ENCODE peak calls at places on chromosome 6, in four cellular contexts. K, L, D and I are unnamed samples.

GRCh38 chr6:167550936-167551633 is 226.2 kb downstream of the TTLL2 start:
- DNase-seq in L (no peak), D (no peak), K (no peak), I (no peak)

GRCh38 chr6:1766663-1767062 is 156.9 kb downstream of the FOXC1 start:
- DNase-seq in D (no peak), L (no peak), K (peak), I (no peak)

GRCh38 chr6:141562181-141562800 is 570.4 kb upstream of the GJE1 start:
- DNase-seq in L (peak), D (peak), K (no peak), I (no peak)

GRCh38 chr6:151431336-151431735 is 20.6 kb downstream of the RMND1 start:
- DNase-seq in D (no peak), K (no peak), L (no peak), I (no peak)

GRCh38 chr6:2245954-2246863 is 804 bp upstream of the GMDS start:
- DNase-seq in L (no peak), K (peak), D (peak), I (no peak)

GRCh38 chr6:34630040-34630439 is 66.5 kb downstream of the ILRUN start:
- DNase-seq in L (no peak), K (no peak), D (no peak), I (no peak)

GRCh38 chr6:93801101-93801847 is 381.9 kb upstream of the EPHA7 start:
- DNase-seq in D (no peak), K (no peak), L (no peak), I (no peak)

GRCh38 chr6:43304882-43305281 is 3.7 kb downstream of the CRIP3 start:
- DNase-seq in K (no peak), L (no peak), D (no peak), I (no peak)

GRCh38 chr6:152496731-152497130 is 140.4 kb downstream of the SYNE1 start:
- DNase-seq in K (no peak), L (no peak), D (no peak), I (no peak)

GRCh38 chr6:36355819-36356218 is 19.1 kb upstream of the BNIP5 start:
- DNase-seq in L (no peak), D (no peak), K (no peak), I (no peak)

GRCh38 chr6:39678914-39679313 is 46.3 kb downstream of the KIF6 start:
- DNase-seq in L (no peak), D (no peak), K (no peak), I (no peak)

GRCh38 chr6:90026216-90026615 is 131.9 kb downstream of the GJA10 start:
- DNase-seq in K (no peak), L (no peak), D (no peak), I (no peak)

GRCh38 chr6:85983032-85983659 is 340.5 kb upstream of the SYNCRIP start:
- DNase-seq in L (no peak), K (no peak), D (no peak), I (no peak)

GRCh38 chr6:94510877-94511276 is 1066.5 kb upstream of the MANEA start:
- DNase-seq in D (no peak), L (no peak), K (no peak), I (no peak)

GRCh38 chr6:111482236-111482958 is 621 bp downstream of the REV3L start:
- DNase-seq in D (peak), L (peak), K (peak), I (no peak)

GRCh38 chr6:160111812-160112211 is 9.8 kb upstream of the SLC22A1 start:
- DNase-seq in K (no peak), L (no peak), D (no peak), I (no peak)

GRCh38 chr6:138234363-138234762 is 16.1 kb upstream of the PBOV1 start:
- DNase-seq in L (no peak), D (no peak), K (no peak), I (no peak)

GRCh38 chr6:6320901-6321300 is 439 bp upstream of the F13A1 start:
- DNase-seq in L (no peak), D (no peak), K (no peak), I (no peak)

GRCh38 chr6:1672379-1672778 is 62.7 kb downstream of the FOXC1 start:
- DNase-seq in K (no peak), D (no peak), L (no peak), I (no peak)